ENCODE peak calls at places on chromosomes 7 and 10, in six cellular contexts. K is sigmoid colon; M is CD4-positive, alpha-beta memory T cell; X is heart left ventricle; Z is A549; I is GM23338. O is an unnamed sample.

GRCh38 chr7:44965937-44966730 is 12.7 kb downstream of the MYO1G start:
- DNase-seq in K (peak), M (no peak), I (no peak), X (no peak), Z (no peak), O (no peak)

GRCh38 chr7:14252458-14252857 is 263.0 kb upstream of the ETV1 start:
- DNase-seq in X (no peak), Z (no peak), M (no peak), I (no peak), K (no peak), O (no peak)

GRCh38 chr7:25093268-25093802 is 31.7 kb downstream of the CYCS start:
- DNase-seq in I (peak), X (peak), K (peak), M (peak), Z (peak), O (peak)

GRCh38 chr10:98576096-98576495 is 129.4 kb upstream of the HPS1 start:
- DNase-seq in M (no peak), K (no peak), I (no peak), Z (no peak), X (no peak), O (no peak)

GRCh38 chr10:73798927-73799563 is 12.4 kb downstream of the NDST2 start:
- DNase-seq in X (no peak), Z (no peak), I (no peak), K (peak), M (no peak), O (no peak)

GRCh38 chr10:15719899-15720634 is at the start of gene ITGA8:
- DNase-seq in Z (peak), K (no peak), X (no peak), I (peak), M (no peak), O (no peak)

GRCh38 chr10:112332509-112333228 is 41.2 kb upstream of the ACSL5 start:
- DNase-seq in I (no peak), Z (no peak), K (no peak), X (no peak), M (no peak), O (no peak)

GRCh38 chr7:1946025-1946424 is 275.9 kb downstream of the ELFN1 start:
- DNase-seq in I (no peak), M (no peak), Z (no peak), K (peak), X (no peak), O (no peak)

GRCh38 chr7:128591705-128592104 is 80.4 kb upstream of the GARIN1A start:
- DNase-seq in Z (no peak), X (no peak), M (no peak), K (no peak), I (no peak), O (no peak)

GRCh38 chr7:106721816-106722785 is 61.1 kb upstream of the CCDC71L start:
- DNase-seq in K (no peak), X (no peak), I (no peak), Z (no peak), M (no peak), O (no peak)

GRCh38 chr7:98084631-98085030 is 22.0 kb upstream of the LMTK2 start:
- DNase-seq in I (no peak), Z (no peak), M (no peak), K (peak), X (no peak), O (no peak)

GRCh38 chr7:111982133-111982532 is 224.1 kb downstream of the DOCK4 start:
- DNase-seq in K (no peak), M (no peak), Z (no peak), X (no peak), I (no peak), O (no peak)

GRCh38 chr10:18157909-18158308 is 17.7 kb downstream of the CACNB2 start:
- DNase-seq in M (no peak), Z (no peak), X (no peak), K (no peak), I (no peak), O (no peak)

GRCh38 chr7:133482626-133483025 is 229.7 kb downstream of the EXOC4 start:
- DNase-seq in K (no peak), Z (no peak), I (no peak), X (no peak), M (no peak), O (no peak)

GRCh38 chr7:8433477-8434289 is at the start of gene NXPH1:
- DNase-seq in M (no peak), X (no peak), I (peak), K (no peak), Z (peak), O (no peak)

GRCh38 chr7:130943336-130943901 is 209.4 kb upstream of the KLF14 start:
- DNase-seq in X (no peak), M (peak), K (no peak), Z (peak), I (no peak), O (no peak)

GRCh38 chr10:127576751-127577161 is 27.6 kb downstream of the NPS start:
- DNase-seq in X (no peak), M (no peak), I (no peak), Z (no peak), K (no peak), O (no peak)

GRCh38 chr7:44176486-44176885 is 12.8 kb downstream of the GCK start:
- DNase-seq in X (no peak), Z (no peak), K (no peak), M (no peak), I (no peak), O (no peak)

GRCh38 chr7:137342340-137342739 is 1.2 kb downstream of the PTN start:
- DNase-seq in I (no peak), K (no peak), X (no peak), Z (no peak), M (no peak), O (no peak)

GRCh38 chr7:126790763-126791162 is 462.0 kb downstream of the GRM8 start:
- DNase-seq in Z (no peak), I (peak), M (no peak), X (no peak), K (no peak), O (no peak)

GRCh38 chr10:5775705-5776104 is 37.5 kb downstream of the GDI2 start:
- DNase-seq in K (no peak), X (peak), I (no peak), M (peak), Z (no peak), O (peak)

GRCh38 chr7:148419856-148420508 is 170.6 kb upstream of the C7orf33 start:
- DNase-seq in K (no peak), X (no peak), I (no peak), Z (no peak), M (no peak), O (no peak)

GRCh38 chr10:59752278-59752940 is 846 bp downstream of the MRLN start:
- DNase-seq in X (no peak), M (no peak), I (no peak), K (no peak), Z (no peak), O (no peak)

GRCh38 chr10:28089467-28089866 is 90.6 kb upstream of the ODAD2 start:
- DNase-seq in Z (no peak), I (no peak), X (no peak), K (no peak), M (no peak), O (no peak)

GRCh38 chr7:47373871-47374451 is 207.9 kb downstream of the TNS3 start:
- DNase-seq in I (no peak), Z (no peak), X (no peak), M (no peak), K (no peak), O (no peak)

GRCh38 chr10:84845628-84846261 is 517.4 kb downstream of the CCSER2 start:
- DNase-seq in M (no peak), X (no peak), I (peak), Z (no peak), K (no peak), O (no peak)

GRCh38 chr10:94630017-94630688 is 53.4 kb upstream of the CYP2C18 start:
- DNase-seq in K (no peak), Z (peak), X (no peak), M (no peak), I (peak), O (no peak)

GRCh38 chr10:124035928-124036558 is 57.4 kb downstream of the CHST15 start:
- DNase-seq in Z (no peak), K (no peak), X (peak), M (no peak), I (no peak), O (no peak)

GRCh38 chr10:87861566-87861952 is 1.8 kb downstream of the KLLN start:
- DNase-seq in M (peak), K (peak), X (peak), I (peak), Z (no peak), O (no peak)

GRCh38 chr7:139941866-139942265 is 112.8 kb downstream of the TBXAS1 start:
- DNase-seq in K (no peak), X (no peak), M (no peak), I (no peak), Z (no peak), O (no peak)

GRCh38 chr7:151009340-151010001 is 14.8 kb downstream of the ATG9B start:
- DNase-seq in X (no peak), I (peak), K (no peak), M (no peak), Z (no peak), O (no peak)

GRCh38 chr7:94045566-94045965 is 41.4 kb upstream of the BET1 start:
- DNase-seq in Z (no peak), M (no peak), K (no peak), X (no peak), I (no peak), O (no peak)

GRCh38 chr10:92873029-92873428 is 24.7 kb downstream of the EXOC6 start:
- DNase-seq in K (no peak), X (no peak), Z (no peak), I (no peak), M (no peak), O (no peak)
- H3K27ac ChIP-seq in K (no peak), X (no peak), Z (no peak), I (no peak), M (no peak), O (no peak)

DNA sequence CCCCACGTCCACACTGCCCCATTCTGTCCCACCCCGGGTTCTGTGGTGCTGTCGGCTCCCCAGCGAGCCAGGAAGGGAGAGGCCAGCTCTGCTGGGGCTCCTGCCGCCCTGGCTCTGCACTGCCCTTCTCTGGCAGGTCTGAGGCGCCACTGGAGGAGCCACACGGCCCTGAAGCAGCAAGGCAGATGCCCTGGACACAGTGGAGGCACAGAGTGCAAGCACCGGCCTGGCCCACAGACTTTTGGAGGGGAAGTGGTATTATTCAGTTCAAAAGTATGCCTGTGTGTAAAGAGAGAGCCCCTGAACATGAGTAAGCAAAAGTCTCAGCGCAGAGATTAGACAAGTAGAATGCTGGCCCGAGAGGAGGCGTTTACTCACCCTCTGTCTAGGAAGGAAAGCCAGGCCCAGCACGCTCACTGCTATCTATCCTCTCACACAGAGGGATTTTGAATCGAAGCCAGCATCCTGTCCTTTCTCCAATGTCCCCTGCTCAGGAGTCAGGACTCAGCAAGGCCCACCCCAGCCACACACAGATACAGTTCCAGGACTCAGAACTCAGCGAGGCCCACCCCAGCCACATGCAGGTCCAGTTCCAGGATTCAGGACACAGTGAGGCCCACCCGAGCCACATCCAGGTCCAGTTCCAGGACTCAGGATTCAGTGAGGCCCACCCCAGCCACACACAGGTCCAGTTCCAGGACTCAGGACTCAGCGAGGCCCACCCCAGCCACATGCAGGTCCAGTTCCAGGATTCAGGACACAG is 115.0 kb downstream of the EGFR start:
- DNase-seq in X (peak), Z (peak), M (no peak), I (no peak), K (peak), O (no peak)
- H3K27ac ChIP-seq in X (peak), Z (peak), M (no peak), I (no peak), K (peak), O (no peak)

GRCh38 chr10:43105119-43105792 is 28.4 kb downstream of the RET start:
- DNase-seq in K (peak), I (peak), M (peak), X (peak), Z (peak), O (peak)

GRCh38 chr10:43094091-43094484 is 17.2 kb downstream of the RET start:
- DNase-seq in M (no peak), I (no peak), K (no peak), X (no peak), Z (no peak), O (no peak)

GRCh38 chr10:43102063-43102828 is 25.4 kb downstream of the RET start:
- DNase-seq in K (no peak), X (no peak), I (no peak), Z (no peak), M (no peak), O (no peak)

GRCh38 chr10:43100366-43100765 is 23.5 kb downstream of the RET start:
- DNase-seq in M (no peak), I (no peak), X (no peak), K (no peak), Z (no peak), O (no peak)

DNA sequence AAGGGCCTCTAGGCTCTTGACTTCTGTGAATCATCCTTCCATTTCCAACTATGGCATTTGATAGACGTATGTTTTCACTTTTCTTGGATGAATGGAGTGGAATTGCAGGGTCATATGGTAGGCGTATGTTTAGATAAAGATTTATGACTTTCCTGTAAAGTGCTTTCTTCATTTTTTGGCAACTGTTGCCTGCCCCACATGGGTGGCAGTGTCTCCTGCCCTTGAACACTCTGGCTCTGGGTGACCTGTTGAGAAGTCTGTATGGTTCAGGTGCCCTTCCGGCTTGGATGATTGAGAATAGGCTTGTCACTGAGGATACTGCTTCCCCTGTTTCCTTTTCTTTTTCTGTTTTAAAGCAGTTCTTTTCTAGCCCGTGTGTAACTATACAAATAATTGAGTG is 23.1 kb downstream of the RET start:
- DNase-seq in Z (no peak), X (no peak), K (no peak), I (no peak), M (no peak), O (no peak)
- H3K27ac ChIP-seq in Z (no peak), X (no peak), K (no peak), I (no peak), M (no peak), O (no peak)

DNA sequence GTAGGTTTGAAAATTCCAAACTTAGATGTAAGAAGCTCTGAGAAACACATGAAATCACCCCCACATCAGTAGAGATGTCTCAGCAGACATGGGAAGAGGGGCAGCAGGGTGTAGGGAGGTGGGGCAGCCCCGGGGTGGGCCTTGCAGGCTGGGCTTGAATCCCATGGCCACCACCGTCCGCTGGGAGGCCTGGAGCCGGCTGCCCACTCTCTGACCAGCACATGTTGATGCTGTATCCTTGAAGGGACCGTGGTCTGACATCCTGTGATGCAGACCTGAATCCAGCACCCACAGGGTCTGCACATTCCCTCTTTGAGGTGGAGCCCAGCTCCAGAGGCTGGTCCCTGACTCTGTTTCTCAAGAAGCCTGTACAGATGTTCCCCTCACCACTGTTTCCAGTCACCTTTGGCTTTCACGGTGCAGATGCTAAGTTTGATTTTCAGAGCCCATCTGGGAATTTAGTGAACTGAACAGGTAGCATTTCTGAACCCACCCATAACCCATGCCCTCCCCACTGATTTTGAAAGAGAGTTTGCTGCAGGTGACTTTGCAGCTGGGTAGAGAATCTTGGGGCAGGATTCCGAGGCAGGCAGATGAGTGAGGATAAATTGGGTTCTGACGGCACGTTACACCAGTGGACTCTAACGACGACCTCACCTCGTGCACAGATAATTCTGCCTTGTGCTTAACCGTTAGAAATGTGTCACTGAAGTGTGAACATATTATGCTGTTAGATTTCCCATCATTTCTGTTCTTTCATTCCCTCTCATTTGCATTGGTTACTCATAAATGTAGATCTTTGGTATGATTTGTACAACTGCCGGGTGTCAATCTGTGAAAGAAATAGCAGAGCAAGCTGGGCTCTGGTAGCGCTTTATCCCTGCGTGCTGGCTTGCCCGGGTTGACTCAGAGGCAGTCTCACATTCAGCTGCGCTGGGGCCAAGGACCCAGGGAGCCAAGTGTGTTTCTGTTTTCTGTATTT is 45.7 kb downstream of the IKZF1 start:
- DNase-seq in I (no peak), X (no peak), Z (no peak), K (peak), M (peak), O (peak)
- H3K27ac ChIP-seq in I (no peak), X (no peak), Z (no peak), K (no peak), M (peak), O (peak)

GRCh38 chr10:95756796-95757657 is 1.1 kb downstream of the ENTPD1 start:
- DNase-seq in Z (no peak), I (no peak), K (no peak), M (no peak), X (no peak), O (no peak)

GRCh38 chr10:95759233-95759826 is 3.4 kb downstream of the ENTPD1 start:
- DNase-seq in X (no peak), K (no peak), Z (no peak), M (no peak), I (no peak), O (no peak)

GRCh38 chr10:95755511-95756004 is 405 bp upstream of the ENTPD1 start:
- DNase-seq in K (peak), I (peak), Z (no peak), M (no peak), X (peak), O (no peak)

GRCh38 chr10:95756061-95756751 is at the start of gene ENTPD1:
- DNase-seq in I (peak), K (no peak), M (no peak), Z (no peak), X (no peak), O (no peak)

DNA sequence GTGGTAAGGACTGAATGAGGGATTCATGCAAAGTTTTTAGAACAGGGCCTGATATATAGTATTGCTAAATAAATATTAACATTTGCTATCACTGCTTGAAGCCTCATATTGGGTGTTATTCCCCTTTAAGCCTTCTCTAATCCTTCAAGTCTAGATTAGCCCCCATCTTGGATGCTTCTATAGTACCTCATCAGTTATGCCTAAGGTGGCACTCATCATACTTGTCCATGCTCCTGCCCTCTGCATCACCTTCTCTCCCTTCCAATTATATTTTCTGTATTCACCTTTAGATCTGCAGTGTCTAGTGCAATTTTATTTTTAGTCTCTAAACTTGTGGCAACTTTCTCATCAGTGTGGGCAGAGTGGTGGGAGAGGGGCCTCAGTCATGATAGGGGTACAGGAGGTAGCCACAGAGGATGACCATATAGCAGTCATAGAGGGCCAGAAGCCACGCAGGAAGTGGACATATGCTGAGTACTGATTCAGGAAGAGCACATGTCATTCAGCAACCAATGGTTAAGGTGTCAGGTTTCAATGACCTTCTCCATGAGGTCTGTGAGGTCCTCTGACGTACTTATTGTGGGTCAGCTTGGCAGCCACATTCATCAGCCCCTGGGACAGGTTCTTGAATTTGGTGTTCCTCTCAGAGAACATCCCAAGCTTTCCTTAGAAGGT is 2.5 kb downstream of the ENTPD1 start:
- DNase-seq in K (no peak), X (no peak), M (no peak), I (no peak), Z (no peak), O (no peak)
- H3K27ac ChIP-seq in K (peak), X (peak), M (no peak), I (no peak), Z (no peak), O (no peak)

DNA sequence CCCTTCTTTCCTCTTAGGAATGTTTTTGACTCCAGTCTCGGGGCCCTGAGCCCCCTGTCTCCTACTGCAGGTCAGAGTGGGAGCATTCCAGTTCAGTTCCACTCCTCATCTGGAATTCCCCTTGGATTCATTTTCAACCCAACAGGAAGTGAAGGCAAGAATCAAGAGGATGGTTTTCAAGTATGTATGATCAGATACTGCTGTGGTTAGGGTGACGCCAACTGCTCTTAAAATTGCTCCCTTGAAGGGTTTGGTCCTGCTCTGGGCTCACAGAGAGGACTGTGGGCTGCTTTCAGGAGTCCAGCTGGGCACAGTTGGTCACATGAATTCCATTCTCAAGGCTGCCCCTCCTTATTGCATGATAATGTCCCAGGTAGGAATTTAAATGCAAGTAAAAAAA is 22.1 kb downstream of the VWA2 start:
- DNase-seq in M (no peak), I (no peak), X (no peak), K (no peak), Z (no peak), O (no peak)
- H3K27ac ChIP-seq in M (no peak), I (no peak), X (no peak), K (no peak), Z (no peak), O (no peak)